ENCODE peak calls at places on chromosomes 1 and 21, in five cellular contexts. D is activated CD8-positive, alpha-beta memory T cell treated with anti-CD3 and anti-CD28 coated beads, Interleukin-2, amount 50 U/mL, for 48 hours; O is NCI-H1105; C is cortex of kidney; U is right cardiac atrium. B is an unnamed sample.

GRCh38 chr1:217134857-217135568 is 411.8 kb upstream of the ESRRG start:
- DNase-seq in D (no peak), C (no peak), O (no peak), U (peak), B (no peak)

GRCh38 chr1:46301406-46302090 is 1.9 kb downstream of the LRRC41 start:
- DNase-seq in O (no peak), C (no peak), U (peak), D (peak), B (peak)

GRCh38 chr1:222911866-222912265 is 97.0 kb downstream of the DISP1 start:
- DNase-seq in C (no peak), O (no peak), D (no peak), U (no peak), B (no peak)

GRCh38 chr1:1178794-1179331 is 5.2 kb downstream of the TTLL10 start:
- DNase-seq in D (no peak), U (peak), C (no peak), O (no peak), B (peak)

GRCh38 chr1:108080448-108080847 is 115.5 kb upstream of the VAV3 start:
- DNase-seq in D (peak), C (no peak), U (no peak), O (no peak), B (no peak)

GRCh38 chr1:23743287-23744052 is at the start of gene ELOA:
- DNase-seq in D (peak), C (no peak), U (peak), O (peak), B (peak)

GRCh38 chr1:93552751-93553455 is 105.0 kb downstream of the FNBP1L start:
- DNase-seq in U (peak), C (no peak), O (peak), D (no peak), B (no peak)

GRCh38 chr21:24450119-24450518 is 1157.2 kb downstream of the MRPL39 start:
- DNase-seq in O (no peak), C (no peak), U (no peak), D (no peak), B (no peak)

GRCh38 chr1:36603461-36603860 is 120.7 kb upstream of the CSF3R start:
- DNase-seq in D (no peak), C (no peak), U (no peak), O (no peak), B (no peak)

GRCh38 chr1:212952596-212952995 is 2.3 kb downstream of the VASH2 start:
- DNase-seq in U (no peak), O (no peak), D (no peak), C (no peak), B (no peak)

GRCh38 chr1:193417420-193417819 is 231.0 kb upstream of the B3GALT2 start:
- DNase-seq in O (no peak), D (no peak), C (no peak), U (no peak), B (no peak)